ENCODE peak calls at places on chromosomes 11 and 22, in four cellular contexts. Z, I, H and O are unnamed samples.

GRCh38 chr22:24807284-24807950 is 1.4 kb downstream of the SGSM1 start:
- DNase-seq in H (no peak), Z (no peak), I (peak; percentile 42), O (no peak)

GRCh38 chr11:123103326-123103980 is 41.5 kb upstream of the HSPA8 start:
- DNase-seq in Z (peak; percentile 75), H (no peak), I (peak; percentile 78), O (no peak)

GRCh38 chr11:33804471-33804870 is 30.2 kb upstream of the FBXO3 start:
- DNase-seq in Z (no peak), I (no peak), H (no peak), O (no peak)

GRCh38 chr11:3230636-3231549 is 1.3 kb downstream of the MRGPRE start:
- DNase-seq in H (no peak), I (no peak), Z (no peak), O (no peak)

GRCh38 chr22:20228055-20228938 is 39.8 kb downstream of the RTN4R start:
- DNase-seq in Z (no peak), H (no peak), I (no peak), O (no peak)

GRCh38 chr11:83979593-83979992 is 693.4 kb upstream of the CCDC90B start:
- DNase-seq in I (peak; percentile 5), Z (no peak), H (no peak), O (no peak)

GRCh38 chr22:46370584-46371373 is 35.3 kb downstream of the TRMU start:
- DNase-seq in Z (no peak), I (peak; percentile 41), H (no peak), O (no peak)

GRCh38 chr11:64007160-64007628 is 21.0 kb downstream of the OTUB1 start:
- DNase-seq in H (no peak), I (peak; percentile 44), Z (no peak), O (peak; percentile 58)

GRCh38 chr22:24775769-24776492 is 1.4 kb upstream of the PIWIL3 start:
- DNase-seq in I (peak; percentile 75), H (no peak), Z (peak; percentile 26), O (no peak)

GRCh38 chr11:29432719-29433325 is 584.0 kb downstream of the KCNA4 start:
- DNase-seq in I (peak; percentile 23), H (no peak), Z (peak; percentile 6), O (no peak)

GRCh38 chr22:23137905-23138520 is 3.8 kb downstream of the RSPH14 start:
- DNase-seq in Z (no peak), I (peak; percentile 54), H (no peak), O (no peak)

GRCh38 chr22:39242809-39243442 is 1.9 kb downstream of the PDGFB start:
- DNase-seq in H (no peak), I (peak; percentile 68), Z (no peak), O (peak; percentile 67)

GRCh38 chr11:47004595-47005033 is 68.1 kb downstream of the CSTPP1 start:
- DNase-seq in H (no peak), Z (peak; percentile 98), I (no peak), O (no peak)

GRCh38 chr11:120912504-120912903 is 111.4 kb upstream of the TBCEL start:
- DNase-seq in H (no peak), I (peak; percentile 73), Z (peak; percentile 57), O (no peak)

GRCh38 chr22:20610757-20611156 is 103.3 kb downstream of the MED15 start:
- DNase-seq in H (no peak), Z (no peak), I (no peak), O (no peak)

DNA sequence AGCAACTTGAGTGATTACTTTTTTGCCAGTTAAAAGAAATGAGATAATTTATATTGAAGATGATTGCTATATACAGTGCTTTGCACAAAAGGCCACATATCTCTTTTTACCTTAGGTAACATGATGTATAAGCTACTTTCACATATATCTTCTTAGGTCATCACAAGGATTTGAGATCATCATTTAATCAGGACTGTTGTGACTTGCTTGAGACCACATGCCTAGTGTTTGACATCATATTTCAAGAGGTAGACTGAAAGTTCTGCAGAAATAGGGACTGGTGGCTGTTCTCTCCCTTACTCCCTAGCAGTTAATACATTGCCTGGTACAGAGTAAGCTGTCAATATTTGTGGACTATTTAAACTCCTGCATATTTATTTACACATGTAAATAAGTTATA is 9.8 kb downstream of the MTMR3 start:
- DNase-seq in H (no peak), Z (no peak), I (no peak), O (no peak)
- H3K56ac ChIP-seq in H (no peak overlapping the region), Z (no peak overlapping the region), I (no peak overlapping the region), O (no peak overlapping the region)

GRCh38 chr22:47990486-47990885 is 1228.0 kb downstream of the TBC1D22A start:
- DNase-seq in I (no peak), H (no peak), Z (no peak), O (no peak)

DNA sequence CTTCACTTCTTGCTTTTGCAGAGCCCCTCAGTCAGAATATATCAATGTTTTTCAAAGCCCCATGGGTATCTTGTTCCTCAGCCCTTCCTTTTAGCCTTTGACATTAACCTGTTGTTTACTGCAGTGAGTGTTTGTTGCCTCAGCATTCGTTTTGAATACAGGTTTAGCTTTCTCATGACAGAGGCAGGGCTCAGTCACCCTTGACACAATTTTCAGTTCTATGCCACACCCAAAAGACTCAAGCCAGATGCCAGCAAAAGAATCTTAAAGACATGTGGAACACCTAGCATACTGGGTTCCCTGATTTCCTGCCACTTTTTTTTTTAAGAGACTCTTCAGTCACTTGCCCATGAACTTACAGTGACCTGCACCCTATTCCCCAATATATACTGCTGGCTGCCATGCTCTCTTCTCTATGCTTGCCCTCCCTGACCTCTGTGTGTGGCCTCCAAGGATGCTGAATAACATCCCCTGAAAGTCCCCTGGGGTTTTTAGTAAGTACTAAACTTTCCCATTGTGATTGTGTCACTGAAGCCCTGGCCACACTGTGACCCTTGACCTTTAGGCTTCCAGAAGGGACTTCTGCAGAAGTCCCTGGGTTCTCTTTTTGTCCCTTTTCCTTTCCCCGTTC is 1225.5 kb downstream of the TBC1D22A start:
- DNase-seq in I (no peak), H (no peak), Z (no peak), O (no peak)
- H3K56ac ChIP-seq in I (no peak overlapping the region), H (no peak overlapping the region), Z (no peak overlapping the region), O (no peak overlapping the region)

GRCh38 chr22:49524362-49524761 is 303.3 kb downstream of the BRD1 start:
- DNase-seq in I (no peak), Z (no peak), H (no peak), O (no peak)

GRCh38 chr22:49525366-49525765 is 302.3 kb downstream of the BRD1 start:
- DNase-seq in Z (no peak), I (no peak), H (no peak), O (no peak)

GRCh38 chr22:49522582-49523373 is 304.9 kb downstream of the BRD1 start:
- DNase-seq in I (no peak), H (no peak), Z (no peak), O (no peak)

GRCh38 chr22:49521787-49522224 is 305.9 kb downstream of the BRD1 start:
- DNase-seq in H (no peak), Z (no peak), I (no peak), O (no peak)

DNA sequence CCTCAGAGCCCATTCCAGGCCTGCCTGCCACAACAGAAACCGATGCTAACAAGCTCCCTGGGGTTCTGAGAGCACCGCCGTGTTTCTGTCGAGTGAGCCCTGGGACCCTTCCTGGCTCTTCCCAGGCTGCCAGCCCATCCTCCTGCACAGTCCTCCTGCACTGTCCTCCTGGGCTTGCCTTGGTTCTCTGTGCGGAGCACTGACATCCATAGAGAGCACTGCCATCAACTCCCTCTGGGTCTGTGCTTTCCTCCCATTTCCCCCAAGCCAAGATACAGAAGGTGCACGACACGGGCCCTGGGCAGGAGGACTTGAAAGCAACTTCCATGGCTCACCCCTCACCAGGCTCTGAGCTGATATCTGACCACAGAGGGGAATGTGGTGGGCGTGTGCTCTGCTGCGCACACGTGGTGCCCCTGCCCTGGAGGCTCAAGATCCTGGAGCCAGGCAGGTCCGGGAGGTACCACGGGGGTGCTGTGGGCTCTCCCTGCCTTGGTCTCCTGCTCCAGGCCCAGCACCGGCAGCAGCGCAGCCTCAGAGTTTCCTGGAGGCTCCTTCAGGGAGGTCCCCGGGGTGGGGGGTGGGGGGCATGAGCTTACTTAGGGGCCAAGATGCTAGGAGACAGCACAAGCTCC is 304.2 kb downstream of the BRD1 start:
- DNase-seq in Z (no peak), H (no peak), I (no peak), O (no peak)
- H3K56ac ChIP-seq in Z (no peak overlapping the region), H (no peak overlapping the region), I (no peak overlapping the region), O (no peak overlapping the region)

GRCh38 chr11:95517453-95517852 is 272.1 kb downstream of the FAM76B start:
- DNase-seq in Z (no peak), I (no peak), H (no peak), O (no peak)
- H3K56ac ChIP-seq in Z (no peak overlapping the region), I (no peak overlapping the region), H (no peak overlapping the region), O (no peak overlapping the region)

GRCh38 chr11:43327987-43328386 is 16.2 kb downstream of the API5 start:
- DNase-seq in H (no peak), Z (peak; percentile 99), I (no peak), O (no peak)
- H3K56ac ChIP-seq in H (no peak overlapping the region), Z (no peak overlapping the region), I (no peak overlapping the region), O (no peak overlapping the region)